ENCODE peak calls at places on chromosomes 5 and 9, in eight cellular contexts. One of them, this sample, is unnamed.

GRCh38 chr5:155024015-155024414 is 10.5 kb downstream of the KIF4B start:
- DNase-seq in endothelial cell of umbilical vein: no peak
- DNase-seq in MM.1S: no peak
- DNase-seq in A673: no peak
- DNase-seq in GM23248: peak
- DNase-seq in GM23338: peak
- DNase-seq in PC-9: no peak
- DNase-seq in neural progenitor cell: no peak
- DNase-seq in this sample: no peak

GRCh38 chr5:133924221-133924920 is 44.1 kb downstream of the C5orf15 start:
- DNase-seq in MM.1S: no peak
- DNase-seq in neural progenitor cell: no peak
- DNase-seq in GM23338: no peak
- DNase-seq in A673: no peak
- DNase-seq in GM23248: peak
- DNase-seq in PC-9: no peak
- DNase-seq in endothelial cell of umbilical vein: no peak
- DNase-seq in this sample: no peak

GRCh38 chr5:155049569-155050383 is 36.2 kb downstream of the KIF4B start:
- DNase-seq in neural progenitor cell: peak
- DNase-seq in A673: peak
- DNase-seq in GM23248: peak
- DNase-seq in GM23338: peak
- DNase-seq in PC-9: no peak
- DNase-seq in MM.1S: no peak
- DNase-seq in endothelial cell of umbilical vein: peak
- DNase-seq in this sample: no peak

GRCh38 chr5:141326088-141326854 is 4.0 kb upstream of the PCDHGA1 start:
- DNase-seq in GM23248: peak
- DNase-seq in PC-9: peak
- DNase-seq in GM23338: peak
- DNase-seq in MM.1S: no peak
- DNase-seq in endothelial cell of umbilical vein: peak
- DNase-seq in A673: peak
- DNase-seq in neural progenitor cell: peak
- DNase-seq in this sample: no peak

GRCh38 chr5:175797521-175798038 is 73.8 kb upstream of the CPLX2 start:
- DNase-seq in MM.1S: no peak
- DNase-seq in A673: no peak
- DNase-seq in PC-9: no peak
- DNase-seq in GM23338: peak
- DNase-seq in neural progenitor cell: peak
- DNase-seq in endothelial cell of umbilical vein: no peak
- DNase-seq in GM23248: no peak
- DNase-seq in this sample: no peak

GRCh38 chr5:118060833-118061232 is 927.5 kb downstream of the DTWD2 start:
- DNase-seq in A673: no peak
- DNase-seq in GM23338: peak
- DNase-seq in neural progenitor cell: no peak
- DNase-seq in endothelial cell of umbilical vein: no peak
- DNase-seq in GM23248: no peak
- DNase-seq in PC-9: no peak
- DNase-seq in MM.1S: no peak
- DNase-seq in this sample: no peak

GRCh38 chr9:94127806-94128205 is 43.5 kb downstream of the PTPDC1 start:
- DNase-seq in GM23248: no peak
- DNase-seq in endothelial cell of umbilical vein: no peak
- DNase-seq in GM23338: no peak
- DNase-seq in MM.1S: no peak
- DNase-seq in PC-9: no peak
- DNase-seq in neural progenitor cell: no peak
- DNase-seq in A673: no peak
- DNase-seq in this sample: no peak

GRCh38 chr9:224540-225520 is 10.2 kb downstream of the DOCK8 start:
- DNase-seq in endothelial cell of umbilical vein: no peak
- DNase-seq in GM23248: peak
- DNase-seq in GM23338: no peak
- DNase-seq in neural progenitor cell: no peak
- DNase-seq in MM.1S: no peak
- DNase-seq in A673: peak
- DNase-seq in PC-9: peak
- DNase-seq in this sample: peak

GRCh38 chr5:107771926-107772325 is 101.2 kb upstream of the EFNA5 start:
- DNase-seq in neural progenitor cell: no peak
- DNase-seq in A673: no peak
- DNase-seq in PC-9: no peak
- DNase-seq in GM23248: no peak
- DNase-seq in MM.1S: no peak
- DNase-seq in GM23338: peak
- DNase-seq in endothelial cell of umbilical vein: no peak
- DNase-seq in this sample: no peak

GRCh38 chr9:134371731-134372130 is 45.5 kb downstream of the RXRA start:
- DNase-seq in neural progenitor cell: no peak
- DNase-seq in A673: no peak
- DNase-seq in endothelial cell of umbilical vein: no peak
- DNase-seq in MM.1S: no peak
- DNase-seq in GM23248: no peak
- DNase-seq in GM23338: no peak
- DNase-seq in PC-9: no peak
- DNase-seq in this sample: no peak

GRCh38 chr5:142872217-142872616 is 102.0 kb downstream of the ARHGAP26 start:
- DNase-seq in endothelial cell of umbilical vein: no peak
- DNase-seq in A673: peak
- DNase-seq in neural progenitor cell: no peak
- DNase-seq in PC-9: no peak
- DNase-seq in GM23248: no peak
- DNase-seq in GM23338: no peak
- DNase-seq in MM.1S: no peak
- DNase-seq in this sample: no peak

GRCh38 chr9:70484232-70485130 is 70.0 kb upstream of the KLF9 start:
- DNase-seq in A673: peak
- DNase-seq in MM.1S: peak
- DNase-seq in GM23248: peak
- DNase-seq in neural progenitor cell: peak
- DNase-seq in GM23338: peak
- DNase-seq in endothelial cell of umbilical vein: peak
- DNase-seq in PC-9: peak
- DNase-seq in this sample: no peak

GRCh38 chr5:126368239-126368812 is 54.9 kb upstream of the GRAMD2B start:
- DNase-seq in MM.1S: no peak
- DNase-seq in A673: no peak
- DNase-seq in GM23338: peak
- DNase-seq in endothelial cell of umbilical vein: no peak
- DNase-seq in PC-9: peak
- DNase-seq in neural progenitor cell: peak
- DNase-seq in GM23248: no peak
- DNase-seq in this sample: peak

GRCh38 chr9:136543830-136544548 is 1.9 kb downstream of the NOTCH1 start:
- DNase-seq in neural progenitor cell: no peak
- DNase-seq in GM23248: no peak
- DNase-seq in PC-9: no peak
- DNase-seq in endothelial cell of umbilical vein: peak
- DNase-seq in A673: no peak
- DNase-seq in GM23338: no peak
- DNase-seq in MM.1S: no peak
- DNase-seq in this sample: no peak

GRCh38 chr9:128702949-128703615 is 779 bp downstream of the PKN3 start:
- DNase-seq in A673: peak
- DNase-seq in PC-9: no peak
- DNase-seq in MM.1S: no peak
- DNase-seq in neural progenitor cell: peak
- DNase-seq in GM23338: peak
- DNase-seq in GM23248: peak
- DNase-seq in endothelial cell of umbilical vein: peak
- DNase-seq in this sample: no peak

GRCh38 chr9:88238281-88238571 is 100.0 kb upstream of the SPATA31C2 start:
- DNase-seq in GM23338: no peak
- DNase-seq in GM23248: no peak
- DNase-seq in neural progenitor cell: no peak
- DNase-seq in PC-9: no peak
- DNase-seq in MM.1S: no peak
- DNase-seq in A673: no peak
- DNase-seq in endothelial cell of umbilical vein: no peak
- DNase-seq in this sample: no peak

GRCh38 chr9:127177682-127178265 is 55.3 kb upstream of the ANGPTL2 start:
- DNase-seq in GM23248: no peak
- DNase-seq in GM23338: no peak
- DNase-seq in MM.1S: no peak
- DNase-seq in A673: no peak
- DNase-seq in neural progenitor cell: no peak
- DNase-seq in PC-9: no peak
- DNase-seq in endothelial cell of umbilical vein: no peak
- DNase-seq in this sample: no peak

GRCh38 chr5:150538007-150538917 is 30.3 kb downstream of the NDST1 start:
- DNase-seq in neural progenitor cell: no peak
- DNase-seq in GM23248: peak
- DNase-seq in GM23338: no peak
- DNase-seq in PC-9: no peak
- DNase-seq in A673: no peak
- DNase-seq in MM.1S: no peak
- DNase-seq in endothelial cell of umbilical vein: no peak
- DNase-seq in this sample: no peak

GRCh38 chr9:34197280-34197679 is 18.4 kb downstream of the UBAP1 start:
- DNase-seq in A673: no peak
- DNase-seq in PC-9: no peak
- DNase-seq in GM23248: no peak
- DNase-seq in endothelial cell of umbilical vein: no peak
- DNase-seq in GM23338: no peak
- DNase-seq in neural progenitor cell: no peak
- DNase-seq in MM.1S: no peak
- DNase-seq in this sample: no peak

DNA sequence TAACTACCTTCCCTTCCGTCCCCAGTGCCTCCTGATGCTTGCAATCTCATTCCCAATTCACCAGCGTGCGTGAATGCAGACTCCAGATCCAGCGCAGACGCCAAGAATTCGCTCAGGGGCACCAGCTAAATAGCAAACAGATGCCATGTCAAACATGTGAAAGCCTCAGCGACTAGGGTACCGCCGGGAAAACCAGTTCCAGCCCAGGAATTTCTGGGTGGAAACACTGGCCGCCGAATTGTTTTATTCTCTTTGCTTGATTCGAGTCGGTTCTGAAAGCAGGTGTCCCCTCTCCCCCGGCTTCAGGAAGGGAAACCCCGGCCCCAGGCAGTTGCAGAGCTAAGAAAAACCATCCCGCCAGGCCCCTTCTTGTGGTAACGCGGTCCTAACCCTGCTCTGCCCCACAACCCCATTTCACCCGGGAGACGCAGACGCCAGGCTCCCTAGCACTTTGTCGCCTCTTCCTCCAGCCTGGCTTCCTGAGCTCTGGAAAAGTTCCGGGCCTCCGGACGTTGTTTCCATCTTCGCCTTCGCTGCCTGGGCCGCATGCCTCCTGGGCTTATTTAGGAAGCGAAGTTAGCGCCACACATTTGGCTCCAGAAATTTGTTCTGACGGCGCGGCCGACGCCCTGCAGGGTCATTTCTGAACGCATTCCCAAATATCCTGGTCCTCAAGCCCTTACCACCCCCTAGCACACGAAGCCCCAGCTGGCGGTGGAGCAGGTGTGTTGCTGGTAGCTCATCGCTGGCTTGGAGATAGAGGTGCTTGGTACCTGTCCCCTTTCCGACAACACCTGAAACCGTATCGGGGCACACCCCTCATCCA is 649 bp upstream of the LVRN start:
- DNase-seq in PC-9: no peak
- DNase-seq in endothelial cell of umbilical vein: peak
- DNase-seq in A673: no peak
- DNase-seq in GM23338: peak
- DNase-seq in GM23248: peak
- DNase-seq in MM.1S: no peak
- DNase-seq in neural progenitor cell: peak
- DNase-seq in this sample: no peak
- TF ChIP-seq EZH2 in PC-9: no peak
- TF ChIP-seq EZH2 in endothelial cell of umbilical vein: peak
- TF ChIP-seq EZH2 in A673: peak
- TF ChIP-seq EZH2 in GM23338: peak
- TF ChIP-seq EZH2 in GM23248: peak
- TF ChIP-seq EZH2 in MM.1S: no peak
- TF ChIP-seq EZH2 in neural progenitor cell: peak
- TF ChIP-seq EZH2 in this sample: peak

DNA sequence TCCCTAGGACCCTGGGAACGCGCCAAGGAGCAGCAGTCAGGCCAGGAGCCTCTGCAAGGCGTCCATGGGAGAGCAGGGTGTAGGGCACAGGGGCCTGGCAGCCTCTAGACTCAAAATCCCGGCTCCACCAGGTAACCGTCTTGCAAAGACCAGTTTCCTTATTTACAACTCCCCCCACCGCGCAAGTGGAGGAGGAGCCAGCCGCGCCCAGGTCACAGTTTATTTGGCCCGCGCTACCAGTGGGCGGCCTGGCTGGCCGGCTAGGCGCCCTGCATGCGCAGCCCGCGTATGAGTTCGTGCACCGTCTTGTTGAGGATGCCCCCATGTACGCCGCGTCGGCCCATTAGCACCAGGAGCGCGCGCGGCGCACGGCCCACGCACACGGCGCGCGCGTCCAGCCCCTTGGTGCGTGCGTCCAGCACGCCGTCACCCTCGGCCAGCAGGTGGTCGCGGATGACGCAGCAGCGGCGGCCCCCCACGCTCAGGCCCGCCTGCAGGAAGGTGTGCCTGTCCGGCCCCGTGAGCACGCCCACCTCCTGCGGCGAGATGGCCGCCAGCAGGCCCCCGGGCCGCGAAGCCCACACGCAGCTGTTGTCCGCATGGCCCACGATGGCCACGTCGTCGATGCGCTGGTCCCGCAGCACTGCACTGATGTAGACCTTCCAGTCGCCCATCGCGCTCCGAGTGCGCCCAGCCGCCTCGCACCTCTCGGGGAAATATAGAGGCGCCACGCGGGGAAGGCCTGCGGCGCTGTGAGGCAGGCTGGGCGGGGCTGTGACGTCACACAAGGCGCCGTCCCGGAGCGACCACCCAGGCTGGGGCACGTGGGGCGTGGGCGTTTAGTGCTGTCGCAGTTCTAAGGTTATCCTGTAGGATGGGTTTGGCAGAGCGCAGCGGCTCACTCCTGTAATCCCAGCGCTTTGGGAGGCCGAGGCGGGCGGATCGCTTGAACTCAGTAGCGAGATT is at the start of gene PFN3:
- DNase-seq in GM23248: peak
- DNase-seq in PC-9: no peak
- DNase-seq in A673: peak
- DNase-seq in endothelial cell of umbilical vein: no peak
- DNase-seq in neural progenitor cell: no peak
- DNase-seq in MM.1S: no peak
- DNase-seq in GM23338: peak
- DNase-seq in this sample: no peak
- TF ChIP-seq EZH2 in GM23248: peak
- TF ChIP-seq EZH2 in PC-9: no peak
- TF ChIP-seq EZH2 in A673: no peak
- TF ChIP-seq EZH2 in endothelial cell of umbilical vein: peak
- TF ChIP-seq EZH2 in neural progenitor cell: no peak
- TF ChIP-seq EZH2 in MM.1S: no peak
- TF ChIP-seq EZH2 in GM23338: no peak
- TF ChIP-seq EZH2 in this sample: no peak

GRCh38 chr5:76638466-76638865 is 15.3 kb upstream of the F2RL2 start:
- DNase-seq in MM.1S: peak
- DNase-seq in GM23248: no peak
- DNase-seq in PC-9: no peak
- DNase-seq in endothelial cell of umbilical vein: no peak
- DNase-seq in neural progenitor cell: no peak
- DNase-seq in GM23338: peak
- DNase-seq in A673: no peak
- DNase-seq in this sample: no peak
- TF ChIP-seq EZH2 in MM.1S: no peak
- TF ChIP-seq EZH2 in GM23248: no peak
- TF ChIP-seq EZH2 in PC-9: no peak
- TF ChIP-seq EZH2 in endothelial cell of umbilical vein: no peak
- TF ChIP-seq EZH2 in neural progenitor cell: no peak
- TF ChIP-seq EZH2 in GM23338: no peak
- TF ChIP-seq EZH2 in A673: no peak
- TF ChIP-seq EZH2 in this sample: no peak

GRCh38 chr5:132376694-132377641 is 7.5 kb downstream of the SLC22A5 start:
- DNase-seq in neural progenitor cell: no peak
- DNase-seq in MM.1S: no peak
- DNase-seq in GM23338: no peak
- DNase-seq in PC-9: no peak
- DNase-seq in A673: no peak
- DNase-seq in endothelial cell of umbilical vein: no peak
- DNase-seq in GM23248: no peak
- DNase-seq in this sample: no peak
- TF ChIP-seq EZH2 in neural progenitor cell: no peak
- TF ChIP-seq EZH2 in MM.1S: no peak
- TF ChIP-seq EZH2 in GM23338: no peak
- TF ChIP-seq EZH2 in PC-9: no peak
- TF ChIP-seq EZH2 in A673: no peak
- TF ChIP-seq EZH2 in endothelial cell of umbilical vein: no peak
- TF ChIP-seq EZH2 in GM23248: no peak
- TF ChIP-seq EZH2 in this sample: no peak

This sample was measured in keratinocyte.